ENCODE peak calls at places on chromosomes 13 and 19, in six cellular contexts. K is HepG2; B is fibroblast of lung; V is transverse colon; Q is mammary epithelial cell; X is CD8-positive, alpha-beta T cell. E is an unnamed sample. For H3K27me3, the result is how much of the 10 kb centered on the place peaks cover.

GRCh38 chr19:19817357-19817756 is 4.2 kb downstream of the ZNF506 start:
- DNase-seq in K (no peak), B (no peak), V (no peak), Q (no peak), X (no peak), E (no peak)

GRCh38 chr19:17089238-17089637 is 13.7 kb downstream of the MYO9B start:
- DNase-seq in K (no peak), B (peak), V (no peak), Q (no peak), X (no peak), E (peak)

GRCh38 chr19:45005787-45006186 is 4.5 kb downstream of the RELB start:
- DNase-seq in K (no peak), B (no peak), V (peak), Q (no peak), X (no peak), E (no peak)

GRCh38 chr13:88622362-88622973 is 951.3 kb downstream of the SLITRK5 start:
- DNase-seq in K (no peak), B (no peak), V (no peak), Q (no peak), X (peak), E (no peak)

GRCh38 chr13:74102691-74103090 is 31.5 kb downstream of the KLF12 start:
- DNase-seq in K (no peak), B (no peak), V (no peak), Q (no peak), X (no peak), E (no peak)

GRCh38 chr19:33714149-33714548 is 82.5 kb upstream of the KCTD15 start:
- DNase-seq in K (no peak), B (no peak), V (no peak), Q (no peak), X (no peak), E (no peak)

GRCh38 chr13:27353166-27353583 is 71.2 kb upstream of the GTF3A start:
- DNase-seq in K (peak), B (peak), V (no peak), Q (no peak), X (no peak), E (no peak)

GRCh38 chr19:35247526-35248309 is 1.1 kb upstream of the LSR start:
- DNase-seq in K (peak), B (no peak), V (peak), Q (peak), X (peak), E (no peak)

GRCh38 chr19:54523403-54523802 is 20.8 kb downstream of the LAIR2 start:
- DNase-seq in K (no peak), B (peak), V (no peak), Q (peak), X (no peak), E (no peak)

GRCh38 chr19:16197188-16197621 is 506 bp upstream of the AP1M1 start:
- DNase-seq in K (peak), B (peak), V (no peak), Q (peak), X (no peak), E (peak)

GRCh38 chr19:32372726-32373613 is 27.6 kb downstream of the ZNF507 start:
- DNase-seq in K (peak), B (no peak), V (no peak), Q (no peak), X (no peak), E (no peak)

GRCh38 chr13:32811297-32811800 is 204.9 kb upstream of the KL start:
- DNase-seq in K (no peak), B (no peak), V (peak), Q (no peak), X (no peak), E (peak)

GRCh38 chr19:10501971-10502523 is 1.1 kb downstream of the KEAP1 start:
- DNase-seq in K (peak), B (peak), V (peak), Q (no peak), X (peak), E (no peak)

GRCh38 chr13:26872444-26873173 is 112.0 kb upstream of the GPR12 start:
- DNase-seq in K (peak), B (no peak), V (peak), Q (peak), X (peak), E (no peak)

GRCh38 chr13:94157705-94158218 is 321.7 kb downstream of the DCT start:
- DNase-seq in K (no peak), B (no peak), V (no peak), Q (no peak), X (no peak), E (no peak)

GRCh38 chr13:42392706-42393572 is 121.0 kb downstream of the AKAP11 start:
- DNase-seq in K (no peak), B (peak), V (no peak), Q (no peak), X (peak), E (no peak)

GRCh38 chr13:42733046-42733445 is 48.3 kb upstream of the FAM216B start:
- DNase-seq in K (no peak), B (no peak), V (no peak), Q (no peak), X (no peak), E (no peak)

GRCh38 chr19:10110076-10110971 is 1.2 kb upstream of the P2RY11 start:
- DNase-seq in K (no peak), B (no peak), V (peak), Q (no peak), X (no peak), E (no peak)

GRCh38 chr19:47414469-47414868 is 4.9 kb downstream of the MEIS3 start:
- DNase-seq in K (peak), B (no peak), V (no peak), Q (no peak), X (no peak), E (no peak)

GRCh38 chr13:77492982-77493381 is 42.5 kb upstream of the SCEL start:
- DNase-seq in K (peak), B (peak), V (no peak), Q (peak), X (no peak), E (no peak)

GRCh38 chr19:36605839-36606478 is 846 bp downstream of the ZNF382 start:
- DNase-seq in K (no peak), B (no peak), V (no peak), Q (peak), X (no peak), E (no peak)

GRCh38 chr13:41565221-41565620 is 107.9 kb downstream of the RGCC start:
- DNase-seq in K (peak), B (peak), V (no peak), Q (no peak), X (no peak), E (no peak)

GRCh38 chr13:89584058-89584457 is 1763.4 kb upstream of the MIR17HG start:
- DNase-seq in K (no peak), B (peak), V (no peak), Q (no peak), X (no peak), E (no peak)

GRCh38 chr13:110960219-110960618 is 45.4 kb upstream of the ANKRD10 start:
- DNase-seq in K (no peak), B (no peak), V (no peak), Q (no peak), X (no peak), E (no peak)

GRCh38 chr13:51772105-51772455 is 31.9 kb downstream of the DHRS12 start:
- DNase-seq in K (no peak), B (no peak), V (no peak), Q (no peak), X (no peak), E (no peak)

GRCh38 chr19:54282706-54283105 is 1.8 kb upstream of the LILRB2 start:
- DNase-seq in K (no peak), B (no peak), V (no peak), Q (no peak), X (peak), E (no peak)

GRCh38 chr19:54644056-54644455 is 13.8 kb downstream of the LILRB1 start:
- DNase-seq in K (no peak), B (no peak), V (peak), Q (no peak), X (no peak), E (no peak)

GRCh38 chr13:98142427-98143156 is at the start of gene FARP1:
- DNase-seq in K (peak), B (peak), V (peak), Q (peak), X (no peak), E (no peak)

GRCh38 chr13:106100261-106100919 is 435.1 kb downstream of the EFNB2 start:
- DNase-seq in K (no peak), B (no peak), V (peak), Q (no peak), X (no peak), E (no peak)

GRCh38 chr19:10390652-10391286 is 10.4 kb upstream of the TYK2 start:
- DNase-seq in K (peak), B (peak), V (peak), Q (peak), X (peak), E (no peak)

GRCh38 chr13:23724196-23724970 is 154.2 kb downstream of the TNFRSF19 start:
- DNase-seq in K (no peak), B (peak), V (no peak), Q (peak), X (no peak), E (no peak)

GRCh38 chr13:37914781-37915391 is 45.3 kb upstream of the TRPC4 start:
- DNase-seq in K (no peak), B (peak), V (no peak), Q (peak), X (no peak), E (no peak)

GRCh38 chr13:94346261-94347019 is 133.0 kb downstream of the DCT start:
- DNase-seq in K (no peak), B (no peak), V (no peak), Q (no peak), X (no peak), E (no peak)

GRCh38 chr19:48480151-48480475 is 10.9 kb downstream of the CYTH2 start:
- DNase-seq in K (no peak), B (no peak), V (peak), Q (no peak), X (peak), E (no peak)

GRCh38 chr19:48639483-48640375 is 2.5 kb upstream of the DBP start:
- DNase-seq in K (no peak), B (no peak), V (no peak), Q (no peak), X (no peak), E (no peak)

GRCh38 chr19:1445185-1445931 is 4.6 kb upstream of the APC2 start:
- DNase-seq in K (peak), B (no peak), V (peak), Q (peak), X (peak), E (no peak)
- H3K4me3 ChIP-seq in K (peak), B (no peak), V (peak), Q (no peak), X (peak), E (peak)

GRCh38 chr19:49913720-49914119 is 15.3 kb upstream of the ATF5 start:
- DNase-seq in K (no peak), B (no peak), V (no peak), Q (no peak), X (no peak), E (no peak)

GRCh38 chr19:49910179-49910578 is 13.5 kb upstream of the IL4I1 start:
- DNase-seq in K (no peak), B (no peak), V (no peak), Q (no peak), X (no peak), E (no peak)

GRCh38 chr19:49911381-49912145 is 14.9 kb upstream of the IL4I1 start:
- DNase-seq in K (no peak), B (no peak), V (no peak), Q (no peak), X (no peak), E (no peak)

GRCh38 chr19:49915271-49915670 is 13.7 kb upstream of the ATF5 start:
- DNase-seq in K (no peak), B (no peak), V (no peak), Q (no peak), X (no peak), E (no peak)

DNA sequence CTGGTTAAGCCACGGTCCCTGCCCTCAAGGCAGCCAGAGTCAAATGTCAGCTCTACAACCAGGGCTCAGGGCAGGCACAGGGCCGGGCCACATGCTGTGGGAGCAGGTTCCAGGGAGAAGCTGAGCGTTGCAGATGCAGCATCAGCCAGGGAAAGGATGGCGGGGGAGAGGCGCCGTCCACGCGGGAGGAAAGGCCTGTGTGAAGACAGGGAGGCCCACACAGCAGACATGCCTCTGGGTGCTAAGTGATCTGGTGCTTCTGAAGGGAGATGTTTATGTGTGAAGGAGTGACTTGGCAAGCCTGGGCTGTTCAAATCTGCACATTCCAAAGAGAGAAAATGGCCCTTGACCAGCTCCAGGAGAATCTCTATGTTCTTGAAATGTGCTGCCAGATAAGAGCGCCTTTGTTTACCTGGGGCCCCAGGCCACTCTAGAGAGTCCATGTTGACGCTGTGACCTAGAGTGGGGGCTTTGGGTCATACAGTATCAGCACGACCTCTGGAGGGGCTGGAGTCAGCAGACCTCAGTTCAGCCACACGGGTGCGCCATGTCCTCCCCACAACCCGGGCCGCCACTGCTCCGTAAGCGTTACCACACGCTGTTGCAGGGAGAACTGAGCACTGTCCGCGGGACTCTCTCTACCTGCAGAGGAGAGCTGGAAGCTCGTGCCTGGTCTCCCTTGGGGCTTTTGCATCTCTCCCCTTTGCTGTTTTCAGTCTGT is 15.9 kb upstream of the ATF5 start:
- DNase-seq in K (peak), B (no peak), V (no peak), Q (no peak), X (no peak), E (no peak)
- TF ChIP-seq CTCF in K (peak), B (no peak), V (no peak), Q (no peak), X (no peak), E (no peak)

DNA sequence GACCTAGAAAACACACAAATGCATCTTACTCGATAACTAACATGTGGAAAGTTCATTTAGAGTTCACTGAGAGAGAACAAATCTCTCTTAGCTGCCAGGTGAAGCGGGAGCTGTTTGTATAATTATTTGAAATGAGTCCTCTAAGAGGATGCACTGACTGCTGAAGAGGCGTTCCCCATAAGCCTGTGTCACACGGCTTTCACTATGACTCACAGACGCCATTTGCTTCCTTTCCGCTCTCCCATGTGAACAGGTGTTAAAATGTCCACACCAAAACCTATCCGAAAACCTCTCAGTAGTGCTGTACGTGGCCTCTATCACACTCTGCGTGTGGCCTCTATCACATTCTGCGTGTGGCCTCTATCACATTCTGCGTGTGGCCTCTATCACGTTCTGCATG is 101.8 kb downstream of the SOX1 start:
- DNase-seq in K (no peak), B (no peak), V (no peak), Q (no peak), X (no peak), E (no peak)
- H3K27me3 ChIP-seq in K (under half), B (under half), V (under half), Q (under half), X (under half), E (under half)

GRCh38 chr13:102401755-102402154 is at the start of gene FGF14:
- DNase-seq in K (no peak), B (no peak), V (no peak), Q (no peak), X (no peak), E (no peak)
- H3K4me3 ChIP-seq in K (no peak), B (peak), V (peak), Q (peak), X (peak), E (peak)

GRCh38 chr19:5154129-5154798 is 185.4 kb downstream of the KDM4B start:
- DNase-seq in K (peak), B (no peak), V (peak), Q (no peak), X (no peak), E (no peak)
- TF ChIP-seq CTCF in K (peak), B (peak), V (no peak), Q (peak), X (peak), E (peak)

GRCh38 chr19:30367421-30367820 is 4.8 kb upstream of the ZNF536 start:
- DNase-seq in K (no peak), B (no peak), V (no peak), Q (no peak), X (no peak), E (no peak)
- H3K27me3 ChIP-seq in K (under half), B (under half), V (under half), Q (under half), X (under half), E (under half)

E was measured in BJ.